ENCODE peak calls at places on chromosomes 1 and 21, in ten cellular contexts. One of them, this sample, is unnamed.

GRCh38 chr1:50774759-50775351 is 185.2 kb downstream of the FAF1 start:
- DNase-seq in CD8-positive, alpha-beta memory T cell: peak
- DNase-seq in skeletal muscle cell: peak
- DNase-seq in HS-27A: peak
- DNase-seq in lower leg skin: no peak
- DNase-seq in RCC 7860: peak
- DNase-seq in NCI-H1092 treated with DMSO at 0.1 percent for 48 hours: peak
- DNase-seq in hippocampal formation: peak
- DNase-seq in fibroblast of lung: peak
- DNase-seq in ELF-1: peak
- DNase-seq in this sample: no peak

GRCh38 chr1:185156321-185156853 is 366 bp downstream of the TRMT1L start:
- DNase-seq in CD8-positive, alpha-beta memory T cell: no peak
- DNase-seq in skeletal muscle cell: no peak
- DNase-seq in HS-27A: no peak
- DNase-seq in lower leg skin: no peak
- DNase-seq in RCC 7860: no peak
- DNase-seq in NCI-H1092 treated with DMSO at 0.1 percent for 48 hours: peak
- DNase-seq in hippocampal formation: peak
- DNase-seq in fibroblast of lung: peak
- DNase-seq in ELF-1: no peak
- DNase-seq in this sample: peak

GRCh38 chr1:160830321-160831153 is 32.1 kb downstream of the CD244 start:
- DNase-seq in CD8-positive, alpha-beta memory T cell: peak
- DNase-seq in skeletal muscle cell: no peak
- DNase-seq in HS-27A: no peak
- DNase-seq in lower leg skin: peak
- DNase-seq in RCC 7860: no peak
- DNase-seq in NCI-H1092 treated with DMSO at 0.1 percent for 48 hours: peak
- DNase-seq in hippocampal formation: no peak
- DNase-seq in fibroblast of lung: no peak
- DNase-seq in ELF-1: peak
- DNase-seq in this sample: peak

GRCh38 chr21:15415541-15416261 is 314.1 kb upstream of the USP25 start:
- DNase-seq in CD8-positive, alpha-beta memory T cell: no peak
- DNase-seq in skeletal muscle cell: no peak
- DNase-seq in HS-27A: no peak
- DNase-seq in lower leg skin: no peak
- DNase-seq in RCC 7860: no peak
- DNase-seq in NCI-H1092 treated with DMSO at 0.1 percent for 48 hours: no peak
- DNase-seq in hippocampal formation: no peak
- DNase-seq in fibroblast of lung: no peak
- DNase-seq in ELF-1: no peak
- DNase-seq in this sample: no peak

GRCh38 chr1:79738101-79738500 is 731.6 kb upstream of the ADGRL4 start:
- DNase-seq in CD8-positive, alpha-beta memory T cell: no peak
- DNase-seq in skeletal muscle cell: no peak
- DNase-seq in HS-27A: no peak
- DNase-seq in lower leg skin: no peak
- DNase-seq in RCC 7860: no peak
- DNase-seq in NCI-H1092 treated with DMSO at 0.1 percent for 48 hours: no peak
- DNase-seq in hippocampal formation: no peak
- DNase-seq in fibroblast of lung: no peak
- DNase-seq in ELF-1: no peak
- DNase-seq in this sample: no peak

GRCh38 chr1:7615138-7615537 is 156.0 kb upstream of the VAMP3 start:
- DNase-seq in CD8-positive, alpha-beta memory T cell: no peak
- DNase-seq in skeletal muscle cell: no peak
- DNase-seq in HS-27A: no peak
- DNase-seq in lower leg skin: no peak
- DNase-seq in RCC 7860: no peak
- DNase-seq in NCI-H1092 treated with DMSO at 0.1 percent for 48 hours: no peak
- DNase-seq in hippocampal formation: no peak
- DNase-seq in fibroblast of lung: no peak
- DNase-seq in ELF-1: no peak
- DNase-seq in this sample: no peak

GRCh38 chr1:20725189-20726106 is 7.1 kb downstream of the SH2D5 start:
- DNase-seq in CD8-positive, alpha-beta memory T cell: no peak
- DNase-seq in skeletal muscle cell: peak
- DNase-seq in HS-27A: peak
- DNase-seq in lower leg skin: no peak
- DNase-seq in RCC 7860: peak
- DNase-seq in NCI-H1092 treated with DMSO at 0.1 percent for 48 hours: peak
- DNase-seq in hippocampal formation: no peak
- DNase-seq in fibroblast of lung: peak
- DNase-seq in ELF-1: no peak
- DNase-seq in this sample: peak

GRCh38 chr1:166544561-166544960 is 294.7 kb upstream of the POGK start:
- DNase-seq in CD8-positive, alpha-beta memory T cell: no peak
- DNase-seq in skeletal muscle cell: no peak
- DNase-seq in HS-27A: no peak
- DNase-seq in lower leg skin: no peak
- DNase-seq in RCC 7860: no peak
- DNase-seq in NCI-H1092 treated with DMSO at 0.1 percent for 48 hours: no peak
- DNase-seq in hippocampal formation: no peak
- DNase-seq in fibroblast of lung: no peak
- DNase-seq in ELF-1: no peak
- DNase-seq in this sample: no peak

GRCh38 chr21:42118901-42119300 is 47.8 kb downstream of the UMODL1 start:
- DNase-seq in CD8-positive, alpha-beta memory T cell: no peak
- DNase-seq in skeletal muscle cell: no peak
- DNase-seq in HS-27A: no peak
- DNase-seq in lower leg skin: no peak
- DNase-seq in RCC 7860: no peak
- DNase-seq in NCI-H1092 treated with DMSO at 0.1 percent for 48 hours: peak
- DNase-seq in hippocampal formation: no peak
- DNase-seq in fibroblast of lung: no peak
- DNase-seq in ELF-1: no peak
- DNase-seq in this sample: no peak